ENCODE peak calls at places on chromosomes 2 and 18, in six cellular contexts. E, U, N, M, K and I are unnamed samples.

GRCh38 chr2:83022631-83023210 is 1436.4 kb downstream of the SUCLG1 start:
- DNase-seq in K (peak; percentile 20), N (no peak), E (peak; percentile 4), U (peak; percentile 17), M (no peak), I (no peak)

GRCh38 chr2:53509827-53510785 is 257.5 kb upstream of the CHAC2 start:
- DNase-seq in K (no peak), U (no peak), M (no peak), N (peak; percentile 65), E (no peak), I (no peak)

GRCh38 chr2:234879671-234880455 is 72.0 kb upstream of the SH3BP4 start:
- DNase-seq in N (no peak), E (peak; percentile 99), K (peak; percentile 98), U (peak; percentile 49), M (peak; percentile 34), I (no peak)

GRCh38 chr2:45330617-45331016 is 280.4 kb downstream of the SRBD1 start:
- DNase-seq in N (no peak), M (peak; percentile 85), E (no peak), K (no peak), U (peak; percentile 12), I (no peak)

GRCh38 chr2:209517436-209517835 is 93.6 kb downstream of the MAP2 start:
- DNase-seq in M (no peak), E (no peak), K (no peak), U (no peak), N (no peak), I (no peak)

GRCh38 chr2:142104134-142104758 is 26.6 kb downstream of the LRP1B start:
- DNase-seq in M (no peak), K (no peak), U (no peak), N (no peak), E (no peak), I (no peak)

GRCh38 chr18:43812627-43813026 is 535.3 kb upstream of the SYT4 start:
- DNase-seq in E (no peak), K (no peak), N (no peak), M (no peak), U (no peak), I (no peak)

GRCh38 chr2:174779361-174779928 is 15.2 kb upstream of the CHRNA1 start:
- DNase-seq in M (peak; percentile 66), K (peak; percentile 89), E (peak; percentile 85), N (no peak), U (peak; percentile 20), I (no peak)

GRCh38 chr2:3432067-3432466 is 52.6 kb downstream of the TRAPPC12 start:
- DNase-seq in K (no peak), M (no peak), U (no peak), E (no peak), N (no peak), I (no peak)

GRCh38 chr2:8132371-8132831 is 549.5 kb upstream of the ID2 start:
- DNase-seq in E (peak; percentile 62), N (no peak), K (peak; percentile 66), M (peak; percentile 18), U (peak; percentile 66), I (no peak)

GRCh38 chr2:8133331-8133730 is 548.5 kb upstream of the ID2 start:
- DNase-seq in K (no peak), U (no peak), N (no peak), E (no peak), M (no peak), I (no peak)

GRCh38 chr2:8135051-8135675 is 546.7 kb upstream of the ID2 start:
- DNase-seq in N (no peak), M (no peak), K (no peak), E (no peak), U (no peak), I (no peak)

GRCh38 chr2:8134105-8134903 is 547.6 kb upstream of the ID2 start:
- DNase-seq in M (no peak), E (no peak), N (no peak), U (no peak), K (no peak), I (no peak)

GRCh38 chr2:8132889-8133288 is 549.0 kb upstream of the ID2 start:
- DNase-seq in U (no peak), M (no peak), E (no peak), N (no peak), K (no peak), I (no peak)
- H2AFZ ChIP-seq in U (no peak overlapping the region), M (no peak overlapping the region), E (no peak overlapping the region), N (no peak overlapping the region), K (no peak overlapping the region), I (no peak overlapping the region)

DNA sequence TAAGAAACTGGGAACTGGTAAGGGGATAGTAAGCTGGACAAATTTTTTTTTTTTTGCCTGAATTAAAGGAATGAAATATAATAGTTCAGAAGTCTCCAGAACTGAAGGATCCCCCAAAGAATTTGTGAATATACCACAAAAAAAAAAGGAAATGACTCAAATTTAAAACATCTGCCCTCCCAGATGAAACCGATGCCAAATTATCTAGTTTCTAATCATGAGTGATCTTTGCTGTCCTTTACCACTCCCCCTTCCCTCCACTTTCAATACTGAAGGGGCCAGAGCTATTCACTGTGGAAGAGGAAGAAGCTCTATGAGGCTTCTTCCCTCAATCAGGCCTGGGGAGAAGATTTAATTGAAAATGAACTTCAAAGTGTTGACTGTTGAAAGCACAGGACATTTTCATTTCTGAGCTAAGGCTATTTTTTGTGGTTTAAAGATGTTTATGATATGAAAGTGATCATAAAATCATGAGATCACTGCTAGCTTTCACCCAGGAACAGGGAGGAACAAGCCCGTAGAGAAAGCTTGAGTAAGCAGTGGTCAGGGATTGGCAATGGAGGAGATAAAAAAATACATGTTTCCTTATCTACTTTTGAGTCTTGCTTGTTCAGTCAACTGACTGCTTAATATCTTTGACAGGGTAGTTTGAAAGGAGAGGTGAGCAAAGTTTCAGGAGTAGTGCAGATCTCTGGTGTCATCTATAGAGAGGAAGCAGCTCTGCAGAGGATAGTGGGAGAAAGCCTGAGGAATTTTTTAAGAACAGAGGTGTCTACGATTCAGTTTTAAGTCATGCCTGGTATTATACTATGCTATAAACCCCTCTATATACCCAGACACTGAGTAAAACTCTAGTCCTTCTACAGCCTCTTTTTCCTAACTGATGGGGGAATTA is 409.5 kb upstream of the FIGN start:
- DNase-seq in K (peak; percentile 74), N (no peak), M (peak; percentile 42), U (peak; percentile 68), E (peak; percentile 68), I (no peak)
- H3K4me2 ChIP-seq in K (peak overlapping the region; percentile 72), N (no peak overlapping the region), M (peak overlapping the region; percentile 71), U (peak overlapping the region; percentile 31), E (peak overlapping the region; percentile 72), I (no peak overlapping the region)

GRCh38 chr2:119693967-119694366 is 15.0 kb downstream of the TMEM177 start:
- DNase-seq in M (no peak), E (no peak), N (no peak), K (no peak), U (no peak), I (no peak)
- H3K36me3 ChIP-seq in M (no peaks in the 10 kb centered on the region), E (no peaks in the 10 kb centered on the region), N (no peaks in the 10 kb centered on the region), K (no peaks in the 10 kb centered on the region), U (no peaks in the 10 kb centered on the region), I (peaks cover 6% of the 10 kb centered on the region)

DNA sequence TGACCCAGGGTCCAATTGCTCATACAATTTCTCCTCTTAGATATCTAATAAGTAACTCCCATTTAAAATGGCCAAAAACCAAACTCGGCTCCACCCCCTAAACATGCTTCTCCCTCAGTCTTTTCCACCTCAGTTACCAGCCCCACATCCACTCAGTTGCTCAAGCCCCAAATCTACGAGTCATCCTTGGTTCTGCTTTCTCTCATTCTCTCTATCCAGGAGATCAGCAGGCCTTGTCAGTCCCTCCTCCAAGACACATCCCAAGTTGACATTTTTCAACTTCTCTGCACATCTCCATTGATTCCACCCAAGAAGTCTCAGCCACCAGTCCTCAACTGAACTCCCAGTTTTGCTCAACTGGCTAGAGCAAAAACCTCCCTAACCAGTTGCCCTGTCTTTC is 40.5 kb upstream of the RTN4 start:
- DNase-seq in U (peak; percentile 35), K (no peak), M (peak; percentile 65), N (no peak), E (no peak), I (no peak)
- H2AFZ ChIP-seq in U (no peak overlapping the region), K (no peak overlapping the region), M (no peak overlapping the region), N (no peak overlapping the region), E (no peak overlapping the region), I (no peak overlapping the region)

GRCh38 chr2:34892766-34893165 is 1293.7 kb upstream of the FAM98A start:
- DNase-seq in N (no peak), E (no peak), U (no peak), M (no peak), K (no peak), I (no peak)

GRCh38 chr2:34892286-34892685 is 1293.2 kb upstream of the FAM98A start:
- DNase-seq in N (no peak), K (no peak), M (no peak), E (no peak), U (no peak), I (no peak)
- H3K4me2 ChIP-seq in N (no peak overlapping the region), K (no peak overlapping the region), M (no peak overlapping the region), E (no peak overlapping the region), U (no peak overlapping the region), I (no peak overlapping the region)

GRCh38 chr18:47838396-47838795 is 92.1 kb downstream of the SMAD2 start:
- DNase-seq in N (no peak), M (no peak), K (no peak), U (no peak), E (no peak), I (no peak)
- H3K36me3 ChIP-seq in N (peaks cover 60% of the 10 kb centered on the region), M (peaks cover 17% of the 10 kb centered on the region), K (peaks cover 2% of the 10 kb centered on the region), U (peaks cover 15% of the 10 kb centered on the region), E (peaks cover 17% of the 10 kb centered on the region), I (peaks cover 93% of the 10 kb centered on the region)

DNA sequence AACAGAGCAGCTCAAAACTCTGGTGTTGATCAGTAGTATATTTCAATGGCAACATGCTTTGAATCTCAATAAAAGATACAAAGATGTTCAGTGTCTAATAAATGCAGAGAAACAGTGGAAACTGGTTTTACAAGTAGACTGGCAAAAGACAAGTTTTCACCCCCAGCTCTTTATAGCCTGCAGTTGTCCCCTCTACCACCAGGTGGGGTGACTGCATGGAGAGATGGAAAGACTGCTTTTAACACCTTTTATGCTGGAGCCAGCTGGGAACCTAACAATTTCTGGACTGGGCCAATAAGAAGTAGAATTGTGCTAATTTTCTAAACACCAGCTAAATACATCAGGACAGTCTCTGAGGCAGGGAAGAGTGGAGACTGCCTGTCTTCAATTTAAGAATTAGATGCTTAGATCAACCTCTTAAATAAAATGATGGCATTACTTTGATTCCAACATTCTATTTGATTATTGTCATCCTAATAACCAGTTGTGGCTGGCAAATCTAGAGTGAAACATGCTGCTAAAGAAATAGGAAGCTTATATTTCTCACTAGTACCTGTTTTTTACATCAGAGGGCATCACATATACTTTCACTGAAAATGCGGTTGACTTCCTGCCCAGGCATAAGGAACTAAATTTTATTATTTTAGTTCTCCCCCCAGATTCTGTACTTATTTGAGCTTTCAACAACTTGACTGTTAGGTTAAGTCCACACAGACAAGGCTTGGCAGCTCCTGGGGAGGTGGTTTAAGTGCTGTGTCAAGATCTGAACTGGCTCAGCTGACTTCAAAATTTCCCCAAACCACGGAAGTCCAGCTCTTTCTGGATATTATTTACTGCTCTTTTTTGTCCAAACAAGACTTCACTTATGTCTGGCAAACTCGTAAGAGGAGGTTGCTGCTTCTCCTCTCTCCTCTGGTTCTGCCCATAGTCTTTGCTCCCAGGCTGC is 140.5 kb downstream of the TPGS2 start:
- DNase-seq in U (peak; percentile 60), M (peak; percentile 75), E (no peak), N (peak; percentile 68), K (peak; percentile 56), I (peak; percentile 64)
- H2AFZ ChIP-seq in U (no peak overlapping the region), M (no peak overlapping the region), E (no peak overlapping the region), N (no peak overlapping the region), K (no peak overlapping the region), I (no peak overlapping the region)

DNA sequence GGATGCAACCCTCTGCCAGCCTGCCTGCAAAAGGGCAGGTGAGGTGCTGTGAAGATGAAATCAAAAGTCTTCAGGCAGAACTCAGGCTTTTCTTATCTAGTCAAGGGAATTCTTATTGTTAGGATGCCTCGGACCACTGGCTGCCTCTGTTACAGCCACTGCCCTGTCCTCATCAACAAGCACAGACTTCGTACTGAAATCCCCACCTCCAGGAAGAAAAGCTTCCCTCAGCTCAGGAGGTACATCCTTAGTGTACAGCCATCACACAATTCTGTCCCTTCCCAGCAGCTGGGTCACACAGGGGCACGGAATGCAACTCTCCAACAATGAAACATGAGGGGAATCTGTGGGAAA is 10.1 kb upstream of the RNU4ATAC start:
- DNase-seq in K (no peak), E (no peak), M (no peak), N (peak; percentile 13), U (no peak), I (no peak)
- H3K4me2 ChIP-seq in K (no peak overlapping the region), E (no peak overlapping the region), M (no peak overlapping the region), N (peak overlapping the region; percentile 59), U (no peak overlapping the region), I (no peak overlapping the region)